ENCODE peak calls at places on chromosome 17, in five cellular contexts. B is HFF-Myc; Q is MM.1S; W is stimulated activated CD8-positive, alpha-beta memory T cell treated with anti-CD3 and anti-CD28 coated beads, Interleukin-7, amount 100 ng/mL, for 24 hours; E is neuronal stem cell. V is an unnamed sample.

GRCh38 chr17:68533887-68534700 is 21.9 kb downstream of the PRKAR1A start:
- DNase-seq in B (no peak), Q (peak), W (no peak), E (no peak), V (no peak)

GRCh38 chr17:17151055-17151454 is 55.1 kb downstream of the PLD6 start:
- DNase-seq in B (peak), Q (no peak), W (no peak), E (no peak), V (no peak)

GRCh38 chr17:80653856-80654255 is 109.2 kb downstream of the RPTOR start:
- DNase-seq in B (no peak), Q (no peak), W (no peak), E (no peak), V (no peak)

GRCh38 chr17:34692932-34693331 is 113.5 kb downstream of the TMEM132E start:
- DNase-seq in B (no peak), Q (no peak), W (no peak), E (no peak), V (no peak)

GRCh38 chr17:71855000-71855399 is 265.8 kb upstream of the SOX9 start:
- DNase-seq in B (no peak), Q (no peak), W (no peak), E (no peak), V (no peak)

GRCh38 chr17:2734939-2735338 is 14.5 kb downstream of the CCDC92B start:
- DNase-seq in B (no peak), Q (no peak), W (no peak), E (no peak), V (no peak)

GRCh38 chr17:47318197-47318918 is 5.4 kb upstream of the EFCAB13 start:
- DNase-seq in B (no peak), Q (no peak), W (no peak), E (no peak), V (no peak)

GRCh38 chr17:59400858-59401257 is 69.4 kb downstream of the YPEL2 start:
- DNase-seq in B (no peak), Q (no peak), W (no peak), E (no peak), V (no peak)

GRCh38 chr17:52084176-52084575 is 74.3 kb downstream of the CA10 start:
- DNase-seq in B (no peak), Q (no peak), W (no peak), E (no peak), V (no peak)

GRCh38 chr17:20120835-20121234 is 111.7 kb downstream of the SPECC1 start:
- DNase-seq in B (no peak), Q (no peak), W (no peak), E (no peak), V (no peak)

V was measured in iPS-NIHi11.